ENCODE peak calls at places on chromosomes 6 and 20, in six cellular contexts. One of them, this sample, is unnamed.

GRCh38 chr20:18020931-18021330 is 36.8 kb downstream of the OVOL2 start:
- DNase-seq in activated naive CD4-positive, alpha-beta T cell treated with anti-CD3 and anti-CD28 coated beads for 36 hours: no peak
- DNase-seq in dorsolateral prefrontal cortex: no peak
- DNase-seq in activated CD4-positive, alpha-beta T cell treated with anti-CD3 and anti-CD28 coated beads, Interleukin-2, amount 10 ng/mL, durations not matched to agents 7 days and 5 days: no peak
- DNase-seq in posterior vena cava: no peak
- DNase-seq in right cardiac atrium: no peak
- DNase-seq in this sample: no peak

GRCh38 chr20:35431621-35432429 is 6.2 kb downstream of the GDF5 start:
- DNase-seq in activated naive CD4-positive, alpha-beta T cell treated with anti-CD3 and anti-CD28 coated beads for 36 hours: no peak
- DNase-seq in dorsolateral prefrontal cortex: no peak
- DNase-seq in activated CD4-positive, alpha-beta T cell treated with anti-CD3 and anti-CD28 coated beads, Interleukin-2, amount 10 ng/mL, durations not matched to agents 7 days and 5 days: no peak
- DNase-seq in posterior vena cava: no peak
- DNase-seq in right cardiac atrium: no peak
- DNase-seq in this sample: no peak

GRCh38 chr6:136225496-136225895 is 24.6 kb downstream of the MTFR2 start:
- DNase-seq in activated naive CD4-positive, alpha-beta T cell treated with anti-CD3 and anti-CD28 coated beads for 36 hours: peak
- DNase-seq in dorsolateral prefrontal cortex: no peak
- DNase-seq in activated CD4-positive, alpha-beta T cell treated with anti-CD3 and anti-CD28 coated beads, Interleukin-2, amount 10 ng/mL, durations not matched to agents 7 days and 5 days: no peak
- DNase-seq in posterior vena cava: no peak
- DNase-seq in right cardiac atrium: no peak
- DNase-seq in this sample: no peak

GRCh38 chr6:169086020-169086419 is 167.6 kb downstream of the THBS2 start:
- DNase-seq in activated naive CD4-positive, alpha-beta T cell treated with anti-CD3 and anti-CD28 coated beads for 36 hours: no peak
- DNase-seq in dorsolateral prefrontal cortex: no peak
- DNase-seq in activated CD4-positive, alpha-beta T cell treated with anti-CD3 and anti-CD28 coated beads, Interleukin-2, amount 10 ng/mL, durations not matched to agents 7 days and 5 days: no peak
- DNase-seq in posterior vena cava: no peak
- DNase-seq in right cardiac atrium: no peak
- DNase-seq in this sample: no peak

GRCh38 chr20:47981242-47981641 is 196.0 kb upstream of the SULF2 start:
- DNase-seq in activated naive CD4-positive, alpha-beta T cell treated with anti-CD3 and anti-CD28 coated beads for 36 hours: no peak
- DNase-seq in dorsolateral prefrontal cortex: no peak
- DNase-seq in activated CD4-positive, alpha-beta T cell treated with anti-CD3 and anti-CD28 coated beads, Interleukin-2, amount 10 ng/mL, durations not matched to agents 7 days and 5 days: no peak
- DNase-seq in posterior vena cava: peak
- DNase-seq in right cardiac atrium: no peak
- DNase-seq in this sample: no peak

GRCh38 chr20:57993738-57994431 is 234.6 kb downstream of the ANKRD60 start:
- DNase-seq in activated naive CD4-positive, alpha-beta T cell treated with anti-CD3 and anti-CD28 coated beads for 36 hours: no peak
- DNase-seq in dorsolateral prefrontal cortex: peak
- DNase-seq in activated CD4-positive, alpha-beta T cell treated with anti-CD3 and anti-CD28 coated beads, Interleukin-2, amount 10 ng/mL, durations not matched to agents 7 days and 5 days: no peak
- DNase-seq in posterior vena cava: no peak
- DNase-seq in right cardiac atrium: no peak
- DNase-seq in this sample: no peak

GRCh38 chr6:89828988-89829590 is 591 bp upstream of the CASP8AP2 start:
- DNase-seq in activated naive CD4-positive, alpha-beta T cell treated with anti-CD3 and anti-CD28 coated beads for 36 hours: peak
- DNase-seq in dorsolateral prefrontal cortex: no peak
- DNase-seq in activated CD4-positive, alpha-beta T cell treated with anti-CD3 and anti-CD28 coated beads, Interleukin-2, amount 10 ng/mL, durations not matched to agents 7 days and 5 days: peak
- DNase-seq in posterior vena cava: no peak
- DNase-seq in right cardiac atrium: no peak
- DNase-seq in this sample: no peak

GRCh38 chr6:11258260-11259237 is 26.1 kb upstream of the NEDD9 start:
- DNase-seq in activated naive CD4-positive, alpha-beta T cell treated with anti-CD3 and anti-CD28 coated beads for 36 hours: peak
- DNase-seq in dorsolateral prefrontal cortex: no peak
- DNase-seq in activated CD4-positive, alpha-beta T cell treated with anti-CD3 and anti-CD28 coated beads, Interleukin-2, amount 10 ng/mL, durations not matched to agents 7 days and 5 days: peak
- DNase-seq in posterior vena cava: no peak
- DNase-seq in right cardiac atrium: no peak
- DNase-seq in this sample: no peak

GRCh38 chr6:157066781-157067491 is 256.4 kb downstream of the TMEM242 start:
- DNase-seq in activated naive CD4-positive, alpha-beta T cell treated with anti-CD3 and anti-CD28 coated beads for 36 hours: no peak
- DNase-seq in dorsolateral prefrontal cortex: no peak
- DNase-seq in activated CD4-positive, alpha-beta T cell treated with anti-CD3 and anti-CD28 coated beads, Interleukin-2, amount 10 ng/mL, durations not matched to agents 7 days and 5 days: no peak
- DNase-seq in posterior vena cava: no peak
- DNase-seq in right cardiac atrium: no peak
- DNase-seq in this sample: no peak

GRCh38 chr6:17584241-17584803 is 15.8 kb upstream of the FAM8A1 start:
- DNase-seq in activated naive CD4-positive, alpha-beta T cell treated with anti-CD3 and anti-CD28 coated beads for 36 hours: peak
- DNase-seq in dorsolateral prefrontal cortex: peak
- DNase-seq in activated CD4-positive, alpha-beta T cell treated with anti-CD3 and anti-CD28 coated beads, Interleukin-2, amount 10 ng/mL, durations not matched to agents 7 days and 5 days: peak
- DNase-seq in posterior vena cava: no peak
- DNase-seq in right cardiac atrium: no peak
- DNase-seq in this sample: peak

GRCh38 chr6:151136141-151136755 is 103.5 kb upstream of the AKAP12 start:
- DNase-seq in activated naive CD4-positive, alpha-beta T cell treated with anti-CD3 and anti-CD28 coated beads for 36 hours: no peak
- DNase-seq in dorsolateral prefrontal cortex: no peak
- DNase-seq in activated CD4-positive, alpha-beta T cell treated with anti-CD3 and anti-CD28 coated beads, Interleukin-2, amount 10 ng/mL, durations not matched to agents 7 days and 5 days: no peak
- DNase-seq in posterior vena cava: no peak
- DNase-seq in right cardiac atrium: peak
- DNase-seq in this sample: no peak

GRCh38 chr6:139029470-139030210 is 1.1 kb downstream of the ABRACL start:
- DNase-seq in activated naive CD4-positive, alpha-beta T cell treated with anti-CD3 and anti-CD28 coated beads for 36 hours: peak
- DNase-seq in dorsolateral prefrontal cortex: no peak
- DNase-seq in activated CD4-positive, alpha-beta T cell treated with anti-CD3 and anti-CD28 coated beads, Interleukin-2, amount 10 ng/mL, durations not matched to agents 7 days and 5 days: peak
- DNase-seq in posterior vena cava: peak
- DNase-seq in right cardiac atrium: peak
- DNase-seq in this sample: peak

GRCh38 chr6:46098678-46099077 is 31.1 kb upstream of the ENPP4 start:
- DNase-seq in activated naive CD4-positive, alpha-beta T cell treated with anti-CD3 and anti-CD28 coated beads for 36 hours: no peak
- DNase-seq in dorsolateral prefrontal cortex: peak
- DNase-seq in activated CD4-positive, alpha-beta T cell treated with anti-CD3 and anti-CD28 coated beads, Interleukin-2, amount 10 ng/mL, durations not matched to agents 7 days and 5 days: no peak
- DNase-seq in posterior vena cava: no peak
- DNase-seq in right cardiac atrium: peak
- DNase-seq in this sample: peak

GRCh38 chr6:111222341-111222740 is 135.0 kb downstream of the SLC16A10 start:
- DNase-seq in activated naive CD4-positive, alpha-beta T cell treated with anti-CD3 and anti-CD28 coated beads for 36 hours: no peak
- DNase-seq in dorsolateral prefrontal cortex: no peak
- DNase-seq in activated CD4-positive, alpha-beta T cell treated with anti-CD3 and anti-CD28 coated beads, Interleukin-2, amount 10 ng/mL, durations not matched to agents 7 days and 5 days: no peak
- DNase-seq in posterior vena cava: no peak
- DNase-seq in right cardiac atrium: no peak
- DNase-seq in this sample: no peak

GRCh38 chr20:4335722-4336121 is 320.4 kb upstream of the RNF24 start:
- DNase-seq in activated naive CD4-positive, alpha-beta T cell treated with anti-CD3 and anti-CD28 coated beads for 36 hours: no peak
- DNase-seq in dorsolateral prefrontal cortex: no peak
- DNase-seq in activated CD4-positive, alpha-beta T cell treated with anti-CD3 and anti-CD28 coated beads, Interleukin-2, amount 10 ng/mL, durations not matched to agents 7 days and 5 days: no peak
- DNase-seq in posterior vena cava: no peak
- DNase-seq in right cardiac atrium: no peak
- DNase-seq in this sample: no peak

GRCh38 chr6:21836292-21836691 is 242.7 kb downstream of the SOX4 start:
- DNase-seq in activated naive CD4-positive, alpha-beta T cell treated with anti-CD3 and anti-CD28 coated beads for 36 hours: no peak
- DNase-seq in dorsolateral prefrontal cortex: no peak
- DNase-seq in activated CD4-positive, alpha-beta T cell treated with anti-CD3 and anti-CD28 coated beads, Interleukin-2, amount 10 ng/mL, durations not matched to agents 7 days and 5 days: no peak
- DNase-seq in posterior vena cava: no peak
- DNase-seq in right cardiac atrium: no peak
- DNase-seq in this sample: no peak

GRCh38 chr6:145544031-145544430 is 191.3 kb downstream of the EPM2A start:
- DNase-seq in activated naive CD4-positive, alpha-beta T cell treated with anti-CD3 and anti-CD28 coated beads for 36 hours: no peak
- DNase-seq in dorsolateral prefrontal cortex: no peak
- DNase-seq in activated CD4-positive, alpha-beta T cell treated with anti-CD3 and anti-CD28 coated beads, Interleukin-2, amount 10 ng/mL, durations not matched to agents 7 days and 5 days: no peak
- DNase-seq in posterior vena cava: no peak
- DNase-seq in right cardiac atrium: no peak
- DNase-seq in this sample: no peak

GRCh38 chr6:36751091-36751490 is 53.5 kb downstream of the RAB44 start:
- DNase-seq in activated naive CD4-positive, alpha-beta T cell treated with anti-CD3 and anti-CD28 coated beads for 36 hours: no peak
- DNase-seq in dorsolateral prefrontal cortex: no peak
- DNase-seq in activated CD4-positive, alpha-beta T cell treated with anti-CD3 and anti-CD28 coated beads, Interleukin-2, amount 10 ng/mL, durations not matched to agents 7 days and 5 days: no peak
- DNase-seq in posterior vena cava: no peak
- DNase-seq in right cardiac atrium: no peak
- DNase-seq in this sample: no peak

GRCh38 chr6:144151010-144151727 is 852 bp downstream of the STX11 start:
- DNase-seq in activated naive CD4-positive, alpha-beta T cell treated with anti-CD3 and anti-CD28 coated beads for 36 hours: peak
- DNase-seq in dorsolateral prefrontal cortex: no peak
- DNase-seq in activated CD4-positive, alpha-beta T cell treated with anti-CD3 and anti-CD28 coated beads, Interleukin-2, amount 10 ng/mL, durations not matched to agents 7 days and 5 days: peak
- DNase-seq in posterior vena cava: no peak
- DNase-seq in right cardiac atrium: no peak
- DNase-seq in this sample: no peak

GRCh38 chr6:170096191-170096802 is 194.6 kb downstream of the DLL1 start:
- DNase-seq in activated naive CD4-positive, alpha-beta T cell treated with anti-CD3 and anti-CD28 coated beads for 36 hours: no peak
- DNase-seq in dorsolateral prefrontal cortex: no peak
- DNase-seq in activated CD4-positive, alpha-beta T cell treated with anti-CD3 and anti-CD28 coated beads, Interleukin-2, amount 10 ng/mL, durations not matched to agents 7 days and 5 days: no peak
- DNase-seq in posterior vena cava: peak
- DNase-seq in right cardiac atrium: peak
- DNase-seq in this sample: no peak

GRCh38 chr20:33604991-33605370 is 57.1 kb upstream of the C20orf144 start:
- DNase-seq in activated naive CD4-positive, alpha-beta T cell treated with anti-CD3 and anti-CD28 coated beads for 36 hours: no peak
- DNase-seq in dorsolateral prefrontal cortex: no peak
- DNase-seq in activated CD4-positive, alpha-beta T cell treated with anti-CD3 and anti-CD28 coated beads, Interleukin-2, amount 10 ng/mL, durations not matched to agents 7 days and 5 days: no peak
- DNase-seq in posterior vena cava: no peak
- DNase-seq in right cardiac atrium: no peak
- DNase-seq in this sample: no peak

GRCh38 chr6:36701401-36701991 is 3.9 kb downstream of the RAB44 start:
- DNase-seq in activated naive CD4-positive, alpha-beta T cell treated with anti-CD3 and anti-CD28 coated beads for 36 hours: peak
- DNase-seq in dorsolateral prefrontal cortex: no peak
- DNase-seq in activated CD4-positive, alpha-beta T cell treated with anti-CD3 and anti-CD28 coated beads, Interleukin-2, amount 10 ng/mL, durations not matched to agents 7 days and 5 days: no peak
- DNase-seq in posterior vena cava: no peak
- DNase-seq in right cardiac atrium: no peak
- DNase-seq in this sample: no peak

GRCh38 chr6:157314705-157315321 is 8.5 kb downstream of the TMEM242 start:
- DNase-seq in activated naive CD4-positive, alpha-beta T cell treated with anti-CD3 and anti-CD28 coated beads for 36 hours: peak
- DNase-seq in dorsolateral prefrontal cortex: peak
- DNase-seq in activated CD4-positive, alpha-beta T cell treated with anti-CD3 and anti-CD28 coated beads, Interleukin-2, amount 10 ng/mL, durations not matched to agents 7 days and 5 days: peak
- DNase-seq in posterior vena cava: no peak
- DNase-seq in right cardiac atrium: no peak
- DNase-seq in this sample: no peak

GRCh38 chr6:149860834-149861602 is 3.1 kb downstream of the LRP11 start:
- DNase-seq in activated naive CD4-positive, alpha-beta T cell treated with anti-CD3 and anti-CD28 coated beads for 36 hours: no peak
- DNase-seq in dorsolateral prefrontal cortex: no peak
- DNase-seq in activated CD4-positive, alpha-beta T cell treated with anti-CD3 and anti-CD28 coated beads, Interleukin-2, amount 10 ng/mL, durations not matched to agents 7 days and 5 days: no peak
- DNase-seq in posterior vena cava: no peak
- DNase-seq in right cardiac atrium: peak
- DNase-seq in this sample: peak

GRCh38 chr6:144335914-144336313 is 50.8 kb downstream of the UTRN start:
- DNase-seq in activated naive CD4-positive, alpha-beta T cell treated with anti-CD3 and anti-CD28 coated beads for 36 hours: peak
- DNase-seq in dorsolateral prefrontal cortex: no peak
- DNase-seq in activated CD4-positive, alpha-beta T cell treated with anti-CD3 and anti-CD28 coated beads, Interleukin-2, amount 10 ng/mL, durations not matched to agents 7 days and 5 days: no peak
- DNase-seq in posterior vena cava: no peak
- DNase-seq in right cardiac atrium: no peak
- DNase-seq in this sample: no peak

GRCh38 chr6:140281236-140281635 is 906.8 kb upstream of the CITED2 start:
- DNase-seq in activated naive CD4-positive, alpha-beta T cell treated with anti-CD3 and anti-CD28 coated beads for 36 hours: no peak
- DNase-seq in dorsolateral prefrontal cortex: no peak
- DNase-seq in activated CD4-positive, alpha-beta T cell treated with anti-CD3 and anti-CD28 coated beads, Interleukin-2, amount 10 ng/mL, durations not matched to agents 7 days and 5 days: no peak
- DNase-seq in posterior vena cava: no peak
- DNase-seq in right cardiac atrium: no peak
- DNase-seq in this sample: no peak

GRCh38 chr6:41644297-41644879 is 6.1 kb downstream of the MDFI start:
- DNase-seq in activated naive CD4-positive, alpha-beta T cell treated with anti-CD3 and anti-CD28 coated beads for 36 hours: no peak
- DNase-seq in dorsolateral prefrontal cortex: no peak
- DNase-seq in activated CD4-positive, alpha-beta T cell treated with anti-CD3 and anti-CD28 coated beads, Interleukin-2, amount 10 ng/mL, durations not matched to agents 7 days and 5 days: no peak
- DNase-seq in posterior vena cava: peak
- DNase-seq in right cardiac atrium: no peak
- DNase-seq in this sample: no peak

GRCh38 chr20:63441777-63442493 is 30.5 kb downstream of the KCNQ2 start:
- DNase-seq in activated naive CD4-positive, alpha-beta T cell treated with anti-CD3 and anti-CD28 coated beads for 36 hours: peak
- DNase-seq in dorsolateral prefrontal cortex: peak
- DNase-seq in activated CD4-positive, alpha-beta T cell treated with anti-CD3 and anti-CD28 coated beads, Interleukin-2, amount 10 ng/mL, durations not matched to agents 7 days and 5 days: peak
- DNase-seq in posterior vena cava: no peak
- DNase-seq in right cardiac atrium: peak
- DNase-seq in this sample: peak

GRCh38 chr20:1370548-1371110 is 22.2 kb downstream of the FKBP1A start:
- DNase-seq in activated naive CD4-positive, alpha-beta T cell treated with anti-CD3 and anti-CD28 coated beads for 36 hours: no peak
- DNase-seq in dorsolateral prefrontal cortex: no peak
- DNase-seq in activated CD4-positive, alpha-beta T cell treated with anti-CD3 and anti-CD28 coated beads, Interleukin-2, amount 10 ng/mL, durations not matched to agents 7 days and 5 days: no peak
- DNase-seq in posterior vena cava: no peak
- DNase-seq in right cardiac atrium: no peak
- DNase-seq in this sample: no peak

GRCh38 chr20:48457261-48458002 is 370.4 kb downstream of the PREX1 start:
- DNase-seq in activated naive CD4-positive, alpha-beta T cell treated with anti-CD3 and anti-CD28 coated beads for 36 hours: no peak
- DNase-seq in dorsolateral prefrontal cortex: no peak
- DNase-seq in activated CD4-positive, alpha-beta T cell treated with anti-CD3 and anti-CD28 coated beads, Interleukin-2, amount 10 ng/mL, durations not matched to agents 7 days and 5 days: no peak
- DNase-seq in posterior vena cava: no peak
- DNase-seq in right cardiac atrium: no peak
- DNase-seq in this sample: no peak

GRCh38 chr20:2302369-2302768 is 6.6 kb downstream of the TGM3 start:
- DNase-seq in activated naive CD4-positive, alpha-beta T cell treated with anti-CD3 and anti-CD28 coated beads for 36 hours: no peak
- DNase-seq in dorsolateral prefrontal cortex: no peak
- DNase-seq in activated CD4-positive, alpha-beta T cell treated with anti-CD3 and anti-CD28 coated beads, Interleukin-2, amount 10 ng/mL, durations not matched to agents 7 days and 5 days: no peak
- DNase-seq in posterior vena cava: peak
- DNase-seq in right cardiac atrium: no peak
- DNase-seq in this sample: no peak

GRCh38 chr20:62735331-62735821 is 26.7 kb downstream of the NTSR1 start:
- DNase-seq in activated naive CD4-positive, alpha-beta T cell treated with anti-CD3 and anti-CD28 coated beads for 36 hours: no peak
- DNase-seq in dorsolateral prefrontal cortex: no peak
- DNase-seq in activated CD4-positive, alpha-beta T cell treated with anti-CD3 and anti-CD28 coated beads, Interleukin-2, amount 10 ng/mL, durations not matched to agents 7 days and 5 days: no peak
- DNase-seq in posterior vena cava: peak
- DNase-seq in right cardiac atrium: no peak
- DNase-seq in this sample: no peak

GRCh38 chr6:119308048-119308570 is 41.5 kb downstream of the MAN1A1 start:
- DNase-seq in activated naive CD4-positive, alpha-beta T cell treated with anti-CD3 and anti-CD28 coated beads for 36 hours: no peak
- DNase-seq in dorsolateral prefrontal cortex: no peak
- DNase-seq in activated CD4-positive, alpha-beta T cell treated with anti-CD3 and anti-CD28 coated beads, Interleukin-2, amount 10 ng/mL, durations not matched to agents 7 days and 5 days: no peak
- DNase-seq in posterior vena cava: no peak
- DNase-seq in right cardiac atrium: no peak
- DNase-seq in this sample: no peak

GRCh38 chr20:57612436-57612835 is 7.8 kb downstream of the ZBP1 start:
- DNase-seq in activated naive CD4-positive, alpha-beta T cell treated with anti-CD3 and anti-CD28 coated beads for 36 hours: no peak
- DNase-seq in dorsolateral prefrontal cortex: no peak
- DNase-seq in activated CD4-positive, alpha-beta T cell treated with anti-CD3 and anti-CD28 coated beads, Interleukin-2, amount 10 ng/mL, durations not matched to agents 7 days and 5 days: no peak
- DNase-seq in posterior vena cava: no peak
- DNase-seq in right cardiac atrium: no peak
- DNase-seq in this sample: no peak